ENCODE peak calls at places on chromosomes 5 and 9, in eight cellular contexts. R is ovary; M is stimulated activated CD8-positive, alpha-beta memory T cell treated with anti-CD3 and anti-CD28 coated beads, Interleukin-15, amount 100 ng/mL, for 4 hours; A is activated naive CD8-positive, alpha-beta T cell treated with anti-CD3 and anti-CD28 coated beads for 36 hours; N is left lobe of liver; W is PC-3; Y is amniotic stem cell; Q is occipital lobe. T is an unnamed sample.

GRCh38 chr5:149853019-149853648 is 91.5 kb downstream of the PDE6A start:
- DNase-seq in Y (peak), Q (peak), R (peak), M (no peak), A (peak), W (peak), N (peak), T (peak)

GRCh38 chr9:28782630-28783029 is 1209.3 kb upstream of the C9orf72 start:
- DNase-seq in Y (no peak), M (no peak), Q (no peak), R (no peak), N (no peak), W (peak), A (no peak), T (no peak)

GRCh38 chr5:142748568-142749249 is 21.5 kb upstream of the ARHGAP26 start:
- DNase-seq in R (no peak), A (peak), N (peak), W (peak), Q (no peak), Y (no peak), M (peak), T (no peak)

GRCh38 chr5:170470275-170470674 is 33.5 kb upstream of the KCNIP1 start:
- DNase-seq in Q (no peak), A (no peak), W (no peak), R (no peak), M (no peak), Y (no peak), N (no peak), T (no peak)

GRCh38 chr9:98329281-98329680 is 73.8 kb upstream of the TBC1D2 start:
- DNase-seq in Y (no peak), W (peak), R (no peak), M (no peak), A (no peak), Q (no peak), N (no peak), T (no peak)

GRCh38 chr9:91138760-91139159 is 223.0 kb downstream of the AUH start:
- DNase-seq in N (no peak), W (peak), A (no peak), Q (no peak), Y (no peak), M (no peak), R (no peak), T (no peak)

GRCh38 chr5:59543826-59544442 is 349.6 kb downstream of the PDE4D start:
- DNase-seq in Q (no peak), N (no peak), A (no peak), R (no peak), W (no peak), Y (no peak), M (no peak), T (peak)

GRCh38 chr9:69181908-69182353 is 7.9 kb downstream of the TJP2 start:
- DNase-seq in A (no peak), W (no peak), N (no peak), Y (no peak), M (no peak), R (no peak), Q (peak), T (no peak)

GRCh38 chr5:177303925-177304391 is 359 bp downstream of the PRELID1 start:
- DNase-seq in Q (no peak), R (no peak), A (no peak), Y (no peak), N (no peak), M (no peak), W (no peak), T (no peak)

GRCh38 chr5:169810542-169810941 is 169.8 kb downstream of the INSYN2B start:
- DNase-seq in Y (no peak), R (no peak), W (no peak), A (no peak), M (no peak), Q (no peak), N (no peak), T (no peak)